ENCODE peak calls at places on chromosomes 7 and 10, in nine cellular contexts. X is A172; R is RCC 7860; B is BE2C; G is effector memory CD8-positive, alpha-beta T cell; M is germinal center; C is endodermal cell; J is stimulated activated naive CD4-positive, alpha-beta T cell treated with Interleukin-2 at 50 U/mL for 16 hours; L is HFFc6. O is an unnamed sample.

GRCh38 chr7:143222782-143223181 is 945 bp downstream of the TAS2R40 start:
- DNase-seq in B (no peak), L (no peak), G (no peak), C (no peak), J (no peak), X (no peak), R (no peak), M (no peak), O (no peak)

GRCh38 chr10:100041620-100042019 is 31.9 kb upstream of the DNMBP start:
- DNase-seq in X (no peak), L (no peak), R (no peak), M (no peak), J (no peak), G (no peak), B (no peak), C (no peak), O (no peak)

GRCh38 chr7:70694357-70694908 is 437.5 kb upstream of the GALNT17 start:
- DNase-seq in G (peak; percentile 40), L (no peak), C (peak; percentile 80), R (no peak), B (peak; percentile 57), J (peak; percentile 2), M (peak; percentile 52), X (peak; percentile 35), O (peak; percentile 12)

GRCh38 chr7:138460176-138460648 is at the start of gene TRIM24:
- DNase-seq in M (no peak), R (peak; percentile 93), C (no peak), J (no peak), X (no peak), G (peak; percentile 92), B (peak; percentile 98), L (no peak), O (no peak)

GRCh38 chr7:104045183-104045582 is 55.7 kb upstream of the RELN start:
- DNase-seq in C (no peak), G (no peak), M (no peak), X (peak; percentile 10), R (no peak), B (no peak), J (no peak), L (no peak), O (no peak)

GRCh38 chr7:157255201-157255606 is 81.6 kb upstream of the DNAJB6 start:
- DNase-seq in J (no peak), R (no peak), M (peak; percentile 64), X (peak; percentile 22), B (no peak), G (no peak), L (no peak), C (no peak), O (peak; percentile 63)

GRCh38 chr7:107686816-107687387 is 26.3 kb downstream of the SLC26A4 start:
- DNase-seq in X (no peak), C (no peak), M (no peak), R (no peak), L (no peak), G (no peak), B (no peak), J (no peak), O (no peak)

GRCh38 chr10:73119952-73120351 is 9.7 kb downstream of the NUDT13 start:
- DNase-seq in L (no peak), G (no peak), R (no peak), J (no peak), M (no peak), B (no peak), X (no peak), C (no peak), O (no peak)

GRCh38 chr7:26085771-26086170 is 66.2 kb upstream of the NFE2L3 start:
- DNase-seq in X (no peak), G (no peak), M (no peak), C (no peak), L (no peak), R (no peak), B (no peak), J (no peak), O (no peak)

GRCh38 chr7:25527665-25528064 is 299.4 kb upstream of the NPVF start:
- DNase-seq in C (no peak), X (no peak), J (no peak), M (no peak), G (no peak), B (no peak), L (no peak), R (no peak), O (no peak)

GRCh38 chr7:128304212-128304611 is 39.5 kb downstream of the RBM28 start:
- DNase-seq in C (no peak), L (no peak), J (no peak), X (no peak), R (no peak), G (no peak), M (no peak), B (no peak), O (no peak)

GRCh38 chr10:100759331-100759730 is 13.9 kb downstream of the PAX2 start:
- DNase-seq in L (no peak), G (no peak), J (no peak), B (no peak), R (no peak), M (no peak), X (no peak), C (peak; percentile 79), O (no peak)

GRCh38 chr10:33612551-33612950 is 278.1 kb upstream of the NRP1 start:
- DNase-seq in C (no peak), L (peak; percentile 4), R (no peak), M (no peak), J (no peak), B (no peak), G (no peak), X (no peak), O (peak; percentile 90)

GRCh38 chr7:76049295-76049694 is 1.4 kb downstream of the MDH2 start:
- DNase-seq in J (no peak), X (no peak), M (no peak), G (no peak), B (no peak), R (no peak), C (no peak), L (no peak), O (no peak)

GRCh38 chr10:8144496-8144895 is 90.0 kb downstream of the GATA3 start:
- DNase-seq in L (no peak), G (no peak), R (no peak), C (no peak), X (no peak), M (no peak), B (no peak), J (no peak), O (no peak)

GRCh38 chr7:158377800-158378623 is 209.6 kb downstream of the PTPRN2 start:
- DNase-seq in R (no peak), M (no peak), C (no peak), L (no peak), J (no peak), G (no peak), B (no peak), X (no peak), O (no peak)

GRCh38 chr10:46551701-46552525 is 4.5 kb downstream of the GPRIN2 start:
- DNase-seq in L (no peak), C (peak; percentile 43), M (no peak), J (no peak), R (no peak), B (peak; percentile 12), X (no peak), G (no peak), O (no peak)

GRCh38 chr7:99562114-99562784 is 3.8 kb downstream of the ZNF655 start:
- DNase-seq in M (no peak), J (no peak), C (no peak), G (no peak), R (no peak), B (no peak), X (no peak), L (peak; percentile 11), O (no peak)

GRCh38 chr10:78544447-78545085 is 510.9 kb downstream of the RPS24 start:
- DNase-seq in R (no peak), X (no peak), B (no peak), M (no peak), G (no peak), L (no peak), C (peak; percentile 13), J (no peak), O (no peak)

GRCh38 chr7:44711528-44711927 is 37.1 kb upstream of the ZMIZ2 start:
- DNase-seq in R (no peak), G (no peak), J (no peak), L (no peak), M (no peak), C (no peak), B (no peak), X (no peak), O (no peak)

GRCh38 chr7:137882806-137883205 is 36.0 kb upstream of the DGKI start:
- DNase-seq in R (peak; percentile 52), L (peak; percentile 21), G (no peak), C (no peak), X (peak; percentile 51), M (no peak), J (no peak), B (no peak), O (no peak)

GRCh38 chr10:3977761-3978160 is 192.8 kb upstream of the KLF6 start:
- DNase-seq in G (no peak), M (no peak), R (peak; percentile 42), L (no peak), X (no peak), J (no peak), B (no peak), C (no peak), O (no peak)

GRCh38 chr7:43674559-43675436 is 54.5 kb downstream of the COA1 start:
- DNase-seq in L (peak; percentile 80), R (peak; percentile 94), C (no peak), G (no peak), M (no peak), B (no peak), J (no peak), X (peak; percentile 97), O (peak; percentile 75)

GRCh38 chr10:62653254-62653653 is 151.3 kb upstream of the ADO start:
- DNase-seq in J (no peak), M (peak; percentile 70), L (no peak), X (no peak), G (no peak), C (no peak), R (no peak), B (no peak), O (no peak)

GRCh38 chr7:29588900-29589696 is 25.5 kb downstream of the PRR15 start:
- DNase-seq in B (peak; percentile 32), X (peak; percentile 56), J (no peak), C (peak; percentile 85), G (no peak), L (peak; percentile 33), M (peak; percentile 71), R (no peak), O (peak; percentile 42)

GRCh38 chr7:78769551-78770101 is 683.8 kb downstream of the MAGI2 start:
- DNase-seq in X (no peak), B (no peak), M (peak; percentile 2), G (no peak), L (no peak), R (no peak), J (no peak), C (peak; percentile 52), O (no peak)

GRCh38 chr7:17415955-17416354 is 117.5 kb downstream of the AHR start:
- DNase-seq in B (no peak), R (no peak), X (no peak), J (no peak), L (no peak), G (no peak), C (no peak), M (no peak), O (no peak)

GRCh38 chr7:34772296-34772695 is 114.3 kb downstream of the NPSR1 start:
- DNase-seq in J (no peak), B (no peak), X (no peak), L (peak; percentile 1), M (no peak), G (no peak), C (no peak), R (no peak), O (no peak)

GRCh38 chr7:46685051-46685450 is 764.0 kb upstream of the IGFBP3 start:
- DNase-seq in R (no peak), J (no peak), C (no peak), X (no peak), M (no peak), G (no peak), B (no peak), L (no peak), O (no peak)

GRCh38 chr10:120586471-120586872 is 129.4 kb downstream of the PLPP4 start:
- DNase-seq in L (peak; percentile 68), B (no peak), X (peak; percentile 11), J (no peak), C (no peak), M (no peak), R (peak; percentile 91), G (no peak), O (no peak)

GRCh38 chr7:82699773-82700186 is 256.2 kb upstream of the CACNA2D1 start:
- DNase-seq in M (no peak), J (no peak), L (peak; percentile 18), G (no peak), R (peak; percentile 74), X (peak; percentile 94), B (no peak), C (no peak), O (no peak)